ENCODE peak calls at places on chromosomes 4 and X, in six cellular contexts. One of them, this sample, is unnamed.

GRCh38 chr4:139564502-139564901 is 8.5 kb upstream of the SETD7 start:
- DNase-seq in T-helper 22 cell: no peak
- DNase-seq in amniotic stem cell: no peak
- DNase-seq in dorsolateral prefrontal cortex: no peak
- DNase-seq in Right ventricle myocardium inferior: no peak
- DNase-seq in cardiac muscle cell: no peak
- DNase-seq in this sample: no peak

GRCh38 chr4:146335763-146336412 is 121.5 kb downstream of the REELD1 start:
- DNase-seq in T-helper 22 cell: no peak
- DNase-seq in amniotic stem cell: no peak
- DNase-seq in dorsolateral prefrontal cortex: no peak
- DNase-seq in Right ventricle myocardium inferior: no peak
- DNase-seq in cardiac muscle cell: no peak
- DNase-seq in this sample: no peak

GRCh38 chr4:157014621-157015591 is 43.3 kb upstream of the PDGFC start:
- DNase-seq in T-helper 22 cell: no peak
- DNase-seq in amniotic stem cell: peak
- DNase-seq in dorsolateral prefrontal cortex: no peak
- DNase-seq in Right ventricle myocardium inferior: no peak
- DNase-seq in cardiac muscle cell: peak
- DNase-seq in this sample: no peak

GRCh38 chr4:80202784-80203553 is 5.7 kb downstream of the PRDM8 start:
- DNase-seq in T-helper 22 cell: peak
- DNase-seq in amniotic stem cell: no peak
- DNase-seq in dorsolateral prefrontal cortex: peak
- DNase-seq in Right ventricle myocardium inferior: peak
- DNase-seq in cardiac muscle cell: peak
- DNase-seq in this sample: no peak

GRCh38 chr4:107519057-107519456 is 201.0 kb downstream of the PAPSS1 start:
- DNase-seq in T-helper 22 cell: no peak
- DNase-seq in amniotic stem cell: peak
- DNase-seq in dorsolateral prefrontal cortex: no peak
- DNase-seq in Right ventricle myocardium inferior: no peak
- DNase-seq in cardiac muscle cell: peak
- DNase-seq in this sample: no peak

GRCh38 chr4:140469806-140470733 is 28.0 kb downstream of the MGAT4D start:
- DNase-seq in T-helper 22 cell: no peak
- DNase-seq in amniotic stem cell: no peak
- DNase-seq in dorsolateral prefrontal cortex: no peak
- DNase-seq in Right ventricle myocardium inferior: no peak
- DNase-seq in cardiac muscle cell: no peak
- DNase-seq in this sample: no peak

GRCh38 chrX:27163236-27163635 is 299.9 kb downstream of the PPP4R3C start:
- DNase-seq in T-helper 22 cell: no peak
- DNase-seq in amniotic stem cell: no peak
- DNase-seq in dorsolateral prefrontal cortex: no peak
- DNase-seq in Right ventricle myocardium inferior: no peak
- DNase-seq in cardiac muscle cell: no peak
- DNase-seq in this sample: no peak

GRCh38 chr4:98081961-98082360 is 61.3 kb downstream of the STPG2 start:
- DNase-seq in T-helper 22 cell: no peak
- DNase-seq in amniotic stem cell: no peak
- DNase-seq in dorsolateral prefrontal cortex: no peak
- DNase-seq in Right ventricle myocardium inferior: no peak
- DNase-seq in cardiac muscle cell: no peak
- DNase-seq in this sample: no peak

GRCh38 chr4:169199184-169199583 is 71.6 kb downstream of the SH3RF1 start:
- DNase-seq in T-helper 22 cell: no peak
- DNase-seq in amniotic stem cell: no peak
- DNase-seq in dorsolateral prefrontal cortex: no peak
- DNase-seq in Right ventricle myocardium inferior: no peak
- DNase-seq in cardiac muscle cell: no peak
- DNase-seq in this sample: no peak

GRCh38 chr4:58247792-58248191 is 1137.6 kb upstream of the IGFBP7 start:
- DNase-seq in T-helper 22 cell: no peak
- DNase-seq in amniotic stem cell: no peak
- DNase-seq in dorsolateral prefrontal cortex: no peak
- DNase-seq in Right ventricle myocardium inferior: no peak
- DNase-seq in cardiac muscle cell: no peak
- DNase-seq in this sample: no peak

GRCh38 chr4:26368685-26369084 is 47.9 kb downstream of the RBPJ start:
- DNase-seq in T-helper 22 cell: no peak
- DNase-seq in amniotic stem cell: no peak
- DNase-seq in dorsolateral prefrontal cortex: no peak
- DNase-seq in Right ventricle myocardium inferior: no peak
- DNase-seq in cardiac muscle cell: no peak
- DNase-seq in this sample: no peak

GRCh38 chr4:139176299-139177048 is 544 bp downstream of the ELF2 start:
- DNase-seq in T-helper 22 cell: peak
- DNase-seq in amniotic stem cell: peak
- DNase-seq in dorsolateral prefrontal cortex: peak
- DNase-seq in Right ventricle myocardium inferior: peak
- DNase-seq in cardiac muscle cell: peak
- DNase-seq in this sample: peak

GRCh38 chrX:19912-20571 is 261.1 kb upstream of the PLCXD1 start:
- DNase-seq in T-helper 22 cell: no peak
- DNase-seq in amniotic stem cell: no peak
- DNase-seq in dorsolateral prefrontal cortex: no peak
- DNase-seq in Right ventricle myocardium inferior: no peak
- DNase-seq in cardiac muscle cell: no peak
- DNase-seq in this sample: no peak

GRCh38 chr4:175671491-175671934 is 140.6 kb downstream of the GPM6A start:
- DNase-seq in T-helper 22 cell: no peak
- DNase-seq in amniotic stem cell: no peak
- DNase-seq in dorsolateral prefrontal cortex: peak
- DNase-seq in Right ventricle myocardium inferior: no peak
- DNase-seq in cardiac muscle cell: no peak
- DNase-seq in this sample: no peak

GRCh38 chrX:135015526-135016245 is 6.7 kb downstream of the RTL8B start:
- DNase-seq in T-helper 22 cell: no peak
- DNase-seq in amniotic stem cell: no peak
- DNase-seq in dorsolateral prefrontal cortex: no peak
- DNase-seq in Right ventricle myocardium inferior: no peak
- DNase-seq in cardiac muscle cell: no peak
- DNase-seq in this sample: no peak

GRCh38 chr4:99027304-99027703 is 31.8 kb downstream of the METAP1 start:
- DNase-seq in T-helper 22 cell: no peak
- DNase-seq in amniotic stem cell: no peak
- DNase-seq in dorsolateral prefrontal cortex: no peak
- DNase-seq in Right ventricle myocardium inferior: no peak
- DNase-seq in cardiac muscle cell: no peak
- DNase-seq in this sample: no peak

GRCh38 chrX:65407157-65407626 is 127.4 kb downstream of the LAS1L start:
- DNase-seq in T-helper 22 cell: no peak
- DNase-seq in amniotic stem cell: no peak
- DNase-seq in dorsolateral prefrontal cortex: no peak
- DNase-seq in Right ventricle myocardium inferior: no peak
- DNase-seq in cardiac muscle cell: no peak
- DNase-seq in this sample: no peak

GRCh38 chr4:161256716-161257115 is 907.1 kb downstream of the FSTL5 start:
- DNase-seq in T-helper 22 cell: no peak
- DNase-seq in amniotic stem cell: no peak
- DNase-seq in dorsolateral prefrontal cortex: no peak
- DNase-seq in Right ventricle myocardium inferior: no peak
- DNase-seq in cardiac muscle cell: no peak
- DNase-seq in this sample: no peak

GRCh38 chr4:121711263-121712000 is 14.7 kb upstream of the ANXA5 start:
- DNase-seq in T-helper 22 cell: no peak
- DNase-seq in amniotic stem cell: peak
- DNase-seq in dorsolateral prefrontal cortex: peak
- DNase-seq in Right ventricle myocardium inferior: peak
- DNase-seq in cardiac muscle cell: peak
- DNase-seq in this sample: peak

This sample was measured in amygdala.